ENCODE peak calls at places on chromosomes 6 and 20, in five cellular contexts. U is body of pancreas, M is stomach, J is ascending aorta, R is choroid plexus epithelial cell. D is an unnamed sample.

GRCh38 chr20:44750081-44750805 is 4.6 kb downstream of the KCNK15 start:
- DNase-seq in J (no peak), M (no peak), R (no peak), U (peak), D (no peak)

GRCh38 chr20:57651977-57652864 is 32.0 kb upstream of the ZBP1 start:
- DNase-seq in R (no peak), U (peak), J (no peak), M (peak), D (no peak)

GRCh38 chr20:45229264-45230056 is 8.3 kb downstream of the SEMG2 start:
- DNase-seq in R (peak), J (no peak), M (peak), U (peak), D (peak)

GRCh38 chr6:53250137-53250760 is 98.5 kb downstream of the ELOVL5 start:
- DNase-seq in U (no peak), R (peak), J (no peak), M (no peak), D (peak)

GRCh38 chr6:87846446-87846845 is 144.4 kb upstream of the AKIRIN2 start:
- DNase-seq in M (no peak), J (no peak), U (no peak), R (no peak), D (peak)

GRCh38 chr20:57659131-57659788 is 39.0 kb upstream of the ZBP1 start:
- DNase-seq in M (peak), U (no peak), J (no peak), R (no peak), D (no peak)

GRCh38 chr6:52331793-52332457 is 30.0 kb upstream of the PAQR8 start:
- DNase-seq in J (no peak), U (no peak), M (no peak), R (no peak), D (no peak)

GRCh38 chr6:133778414-133778813 is 110.5 kb upstream of the TCF21 start:
- DNase-seq in R (peak), M (no peak), U (no peak), J (no peak), D (peak)

GRCh38 chr20:49519212-49519712 is 36.8 kb upstream of the KCNB1 start:
- DNase-seq in M (no peak), J (no peak), R (no peak), U (no peak), D (no peak)

GRCh38 chr6:28982476-28983266 is 22.4 kb downstream of the ZNF311 start:
- DNase-seq in J (no peak), U (no peak), M (no peak), R (peak), D (peak)

GRCh38 chr6:21295846-21296245 is 297.7 kb upstream of the SOX4 start:
- DNase-seq in M (no peak), U (no peak), R (peak), J (no peak), D (no peak)

GRCh38 chr6:44237813-44238433 is 9.0 kb upstream of the HSP90AB1 start:
- DNase-seq in M (peak), R (peak), U (peak), J (peak), D (peak)

GRCh38 chr6:27230758-27231111 is 16.8 kb upstream of the PRSS16 start:
- DNase-seq in J (no peak), M (no peak), R (no peak), U (no peak), D (peak)

GRCh38 chr6:144305985-144306384 is 20.9 kb downstream of the UTRN start:
- DNase-seq in R (peak), U (no peak), M (no peak), J (no peak), D (peak)

GRCh38 chr6:127192911-127193503 is 73.7 kb upstream of the RNF146 start:
- DNase-seq in R (peak), J (no peak), U (no peak), M (no peak), D (peak)

GRCh38 chr6:3208096-3208774 is 19.2 kb downstream of the TUBB2B start:
- DNase-seq in J (peak), R (peak), U (no peak), M (no peak), D (peak)

GRCh38 chr6:49955847-49956246 is 8.1 kb downstream of the DEFB114 start:
- DNase-seq in J (no peak), U (no peak), M (no peak), R (no peak), D (no peak)

GRCh38 chr6:87807423-87807978 is 105.5 kb upstream of the AKIRIN2 start:
- DNase-seq in U (no peak), J (no peak), M (no peak), R (no peak), D (no peak)

GRCh38 chr6:151998784-151999183 is 191.3 kb downstream of the ESR1 start:
- DNase-seq in U (no peak), R (no peak), J (no peak), M (no peak), D (no peak)

GRCh38 chr6:155004576-155005345 is 9.6 kb downstream of the TIAM2 start:
- DNase-seq in R (no peak), J (no peak), U (no peak), M (no peak), D (no peak)

GRCh38 chr20:51631011-51631950 is 88.8 kb upstream of the NFATC2 start:
- DNase-seq in M (no peak), U (peak), R (peak), J (peak), D (peak)

GRCh38 chr6:67331304-67331703 is 1303.8 kb upstream of the ADGRB3 start:
- DNase-seq in J (no peak), U (no peak), R (peak), M (no peak), D (no peak)

GRCh38 chr6:139014945-139015344 is 13.6 kb upstream of the ABRACL start:
- DNase-seq in J (no peak), M (peak), R (no peak), U (peak), D (no peak)

GRCh38 chr6:41374618-41375590 is 39.5 kb downstream of the NCR2 start:
- DNase-seq in J (no peak), U (no peak), R (peak), M (no peak), D (no peak)

GRCh38 chr6:100216760-100217159 is 222.7 kb upstream of the MCHR2 start:
- DNase-seq in U (no peak), M (no peak), R (no peak), J (no peak), D (no peak)
- TF ChIP-seq CTCF in U (no peak), M (no peak), R (no peak), J (no peak), D (no peak)

GRCh38 chr6:104286641-104287040 is 573.1 kb downstream of the HACE1 start:
- DNase-seq in M (no peak), R (no peak), J (no peak), U (no peak), D (no peak)

GRCh38 chr6:104284872-104285271 is 574.8 kb downstream of the HACE1 start:
- DNase-seq in M (no peak), U (no peak), J (no peak), R (no peak), D (no peak)

DNA sequence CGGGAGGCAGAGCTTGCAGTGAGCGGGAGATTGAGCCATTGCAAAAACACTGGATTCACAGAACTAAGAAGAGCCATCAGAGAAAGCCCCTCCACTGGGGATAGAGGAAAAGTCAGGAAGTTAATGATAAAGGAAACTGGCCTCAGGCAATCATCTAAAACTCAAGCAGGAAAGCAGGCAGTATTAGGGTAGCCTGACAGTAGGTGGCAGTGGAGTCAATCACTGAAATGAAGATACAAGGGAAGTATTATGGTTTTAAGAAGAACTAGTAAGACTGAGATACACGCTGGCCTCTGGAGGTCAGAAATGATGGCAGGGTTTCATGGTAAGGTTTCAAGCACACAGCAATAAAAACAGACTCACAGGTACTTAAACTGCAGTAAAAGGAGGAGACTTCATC is 578.3 kb downstream of the HACE1 start:
- DNase-seq in M (no peak), J (no peak), R (no peak), U (no peak), D (no peak)
- TF ChIP-seq CTCF in M (no peak), J (no peak), R (no peak), U (no peak), D (no peak)

DNA sequence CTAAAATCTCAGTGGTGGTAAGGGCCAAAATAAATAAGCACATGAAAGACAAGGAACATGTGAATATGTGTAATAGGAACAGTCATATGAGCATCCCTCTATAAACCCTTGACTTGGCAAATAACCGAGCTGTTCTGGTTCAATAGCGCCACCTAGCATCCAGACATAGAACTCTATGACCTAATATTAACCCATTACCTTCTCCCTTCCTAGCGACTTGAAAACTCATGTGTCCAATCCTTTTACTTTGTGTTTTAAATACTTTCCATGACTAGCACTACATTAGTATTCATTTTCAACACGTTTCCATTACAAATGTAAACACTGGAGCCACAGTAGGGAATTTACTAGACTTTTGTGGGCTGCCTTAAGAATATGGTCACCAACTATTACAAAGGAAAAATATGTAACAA is 279.7 kb downstream of the UST start:
- DNase-seq in R (peak), J (no peak), U (no peak), M (no peak), D (peak)
- TF ChIP-seq CTCF in R (peak), J (peak), U (peak), M (peak), D (peak)

GRCh38 chr6:135182993-135183531 is 2.0 kb downstream of the MYB start:
- DNase-seq in R (no peak), J (no peak), U (no peak), M (peak), D (no peak)
- TF ChIP-seq CTCF in R (no peak), J (no peak), U (no peak), M (no peak), D (no peak)

GRCh38 chr20:63957004-63957689 is 931 bp upstream of the UCKL1 start:
- DNase-seq in U (peak), M (peak), R (peak), J (no peak), D (peak)

GRCh38 chr20:63956664-63957003 is 418 bp upstream of the UCKL1 start:
- DNase-seq in M (no peak), J (no peak), U (no peak), R (no peak), D (no peak)

GRCh38 chr20:63955846-63956663 is at the start of gene UCKL1:
- DNase-seq in J (peak), R (peak), M (peak), U (peak), D (peak)

GRCh38 chr20:63953764-63954429 is 2.3 kb downstream of the UCKL1 start:
- DNase-seq in R (no peak), J (no peak), U (no peak), M (no peak), D (no peak)

GRCh38 chr20:63955281-63955845 is 853 bp downstream of the UCKL1 start:
- DNase-seq in U (no peak), J (no peak), M (no peak), R (no peak), D (peak)
- TF ChIP-seq CTCF in U (peak), J (peak), M (peak), R (no peak), D (no peak)

D was measured in MCF 10A.